ENCODE peak calls at places on chromosome 10, in nine cellular contexts. M, E, L, O, G, W, J, H and C are unnamed samples.

GRCh38 chr10:6665847-6666246 is 85.8 kb upstream of the PRKCQ start:
- DNase-seq in M (no peak), E (no peak), L (no peak), O (no peak), G (peak), W (no peak), J (peak), H (no peak), C (no peak)

GRCh38 chr10:48811917-48812316 is 127.2 kb downstream of the WDFY4 start:
- DNase-seq in M (no peak), E (no peak), L (no peak), O (no peak), G (no peak), W (no peak), J (no peak), H (no peak), C (no peak)

GRCh38 chr10:124536496-124537050 is 75.0 kb downstream of the LHPP start:
- DNase-seq in M (peak), E (peak), L (no peak), O (no peak), G (no peak), W (no peak), J (peak), H (no peak), C (no peak)

GRCh38 chr10:71784679-71785272 is 11.5 kb upstream of the VSIR start:
- DNase-seq in M (no peak), E (no peak), L (no peak), O (no peak), G (no peak), W (no peak), J (no peak), H (no peak), C (no peak)

GRCh38 chr10:65620404-65621048 is 1305.3 kb upstream of the LRRTM3 start:
- DNase-seq in M (no peak), E (no peak), L (no peak), O (no peak), G (no peak), W (no peak), J (no peak), H (no peak), C (no peak)

GRCh38 chr10:96377816-96378294 is 19.1 kb upstream of the OPALIN start:
- DNase-seq in M (peak), E (no peak), L (peak), O (no peak), G (no peak), W (no peak), J (peak), H (no peak), C (peak)

GRCh38 chr10:99854860-99855259 is 72.4 kb downstream of the ABCC2 start:
- DNase-seq in M (peak), E (no peak), L (no peak), O (no peak), G (no peak), W (no peak), J (peak), H (peak), C (peak)

GRCh38 chr10:27241640-27242472 is 1.3 kb upstream of the ACBD5 start:
- DNase-seq in M (peak), E (peak), L (peak), O (peak), G (peak), W (peak), J (peak), H (peak), C (peak)

GRCh38 chr10:78332013-78332412 is 298.4 kb downstream of the RPS24 start:
- DNase-seq in M (no peak), E (no peak), L (no peak), O (peak), G (no peak), W (no peak), J (no peak), H (no peak), C (no peak)

GRCh38 chr10:12890958-12891357 is 110.6 kb downstream of the CCDC3 start:
- DNase-seq in M (no peak), E (no peak), L (peak), O (no peak), G (no peak), W (no peak), J (no peak), H (no peak), C (no peak)

GRCh38 chr10:118332948-118333710 is 9.0 kb downstream of the FAM204A start:
- DNase-seq in M (no peak), E (no peak), L (no peak), O (no peak), G (no peak), W (no peak), J (no peak), H (no peak), C (no peak)

GRCh38 chr10:53430127-53430891 is 657.7 kb upstream of the MBL2 start:
- DNase-seq in M (no peak), E (no peak), L (no peak), O (no peak), G (no peak), W (no peak), J (no peak), H (no peak), C (no peak)

GRCh38 chr10:127117125-127117524 is 79.3 kb downstream of the INSYN2A start:
- DNase-seq in M (peak), E (no peak), L (peak), O (peak), G (peak), W (peak), J (peak), H (no peak), C (peak)

GRCh38 chr10:7503190-7503589 is 92.4 kb upstream of the SFMBT2 start:
- DNase-seq in M (no peak), E (no peak), L (no peak), O (no peak), G (no peak), W (no peak), J (no peak), H (no peak), C (no peak)

GRCh38 chr10:69715156-69715898 is 85.3 kb downstream of the FAM241B start:
- DNase-seq in M (no peak), E (no peak), L (no peak), O (no peak), G (no peak), W (no peak), J (no peak), H (no peak), C (peak)

GRCh38 chr10:8129438-8129837 is 75.0 kb downstream of the GATA3 start:
- DNase-seq in M (no peak), E (no peak), L (no peak), O (no peak), G (no peak), W (no peak), J (no peak), H (no peak), C (no peak)

GRCh38 chr10:78777466-78778256 is 291.1 kb upstream of the ZMIZ1 start:
- DNase-seq in M (no peak), E (no peak), L (peak), O (no peak), G (no peak), W (no peak), J (no peak), H (peak), C (peak)

GRCh38 chr10:121598261-121599249 is at the start of gene FGFR2:
- DNase-seq in M (peak), E (peak), L (peak), O (peak), G (no peak), W (peak), J (no peak), H (peak), C (peak)

GRCh38 chr10:5659702-5660528 is 6.5 kb downstream of the ASB13 start:
- DNase-seq in M (no peak), E (peak), L (peak), O (peak), G (no peak), W (peak), J (peak), H (no peak), C (peak)

GRCh38 chr10:1010703-1011102 is 15.0 kb downstream of the IDI2 start:
- DNase-seq in M (no peak), E (no peak), L (peak), O (no peak), G (no peak), W (no peak), J (no peak), H (no peak), C (no peak)

GRCh38 chr10:96832721-96833219 is 672 bp downstream of the LCOR start:
- DNase-seq in M (no peak), E (peak), L (peak), O (peak), G (peak), W (peak), J (peak), H (peak), C (peak)

GRCh38 chr10:86798030-86798429 is 41.6 kb downstream of the BMPR1A start:
- DNase-seq in M (no peak), E (no peak), L (no peak), O (no peak), G (no peak), W (no peak), J (no peak), H (no peak), C (peak)

GRCh38 chr10:62116896-62117295 is 151.7 kb downstream of the RTKN2 start:
- DNase-seq in M (no peak), E (no peak), L (no peak), O (no peak), G (no peak), W (no peak), J (no peak), H (no peak), C (no peak)

GRCh38 chr10:5545011-5545410 is 20.2 kb downstream of the CALML3 start:
- DNase-seq in M (no peak), E (peak), L (no peak), O (peak), G (no peak), W (peak), J (no peak), H (no peak), C (no peak)

GRCh38 chr10:124627851-124628675 is 116.1 kb downstream of the FAM53B start:
- DNase-seq in M (no peak), E (no peak), L (no peak), O (no peak), G (no peak), W (no peak), J (no peak), H (no peak), C (no peak)

GRCh38 chr10:44968101-44968886 is 8.7 kb downstream of the RASSF4 start:
- DNase-seq in M (no peak), E (no peak), L (no peak), O (peak), G (no peak), W (peak), J (peak), H (no peak), C (no peak)

GRCh38 chr10:115968236-115968635 is 304.8 kb downstream of the GFRA1 start:
- DNase-seq in M (no peak), E (no peak), L (no peak), O (no peak), G (no peak), W (no peak), J (no peak), H (no peak), C (no peak)
- TF ChIP-seq CTCF in M (no peak), E (no peak), L (peak), O (no peak), G (no peak), W (no peak), J (no peak), H (no peak), C (no peak)

GRCh38 chr10:46283217-46283944 is 3.4 kb upstream of the ANTXRL start:
- DNase-seq in M (no peak), E (no peak), L (peak), O (no peak), G (no peak), W (no peak), J (peak), H (no peak), C (no peak)
- H3K4me3 ChIP-seq in M (peak), E (peak), L (peak), O (no peak), G (peak), W (peak), J (peak), H (peak), C (no peak)

GRCh38 chr10:15210521-15210920 is 42.0 kb upstream of the NMT2 start:
- DNase-seq in M (no peak), E (no peak), L (no peak), O (no peak), G (no peak), W (no peak), J (no peak), H (no peak), C (no peak)

GRCh38 chr10:15213461-15213861 is 45.0 kb upstream of the NMT2 start:
- DNase-seq in M (no peak), E (no peak), L (no peak), O (no peak), G (no peak), W (no peak), J (no peak), H (peak), C (no peak)

GRCh38 chr10:15211464-15211979 is 43.0 kb upstream of the NMT2 start:
- DNase-seq in M (no peak), E (no peak), L (no peak), O (no peak), G (no peak), W (no peak), J (no peak), H (no peak), C (peak)

GRCh38 chr10:15208221-15208620 is 39.7 kb upstream of the NMT2 start:
- DNase-seq in M (no peak), E (no peak), L (no peak), O (no peak), G (no peak), W (no peak), J (no peak), H (no peak), C (no peak)

DNA sequence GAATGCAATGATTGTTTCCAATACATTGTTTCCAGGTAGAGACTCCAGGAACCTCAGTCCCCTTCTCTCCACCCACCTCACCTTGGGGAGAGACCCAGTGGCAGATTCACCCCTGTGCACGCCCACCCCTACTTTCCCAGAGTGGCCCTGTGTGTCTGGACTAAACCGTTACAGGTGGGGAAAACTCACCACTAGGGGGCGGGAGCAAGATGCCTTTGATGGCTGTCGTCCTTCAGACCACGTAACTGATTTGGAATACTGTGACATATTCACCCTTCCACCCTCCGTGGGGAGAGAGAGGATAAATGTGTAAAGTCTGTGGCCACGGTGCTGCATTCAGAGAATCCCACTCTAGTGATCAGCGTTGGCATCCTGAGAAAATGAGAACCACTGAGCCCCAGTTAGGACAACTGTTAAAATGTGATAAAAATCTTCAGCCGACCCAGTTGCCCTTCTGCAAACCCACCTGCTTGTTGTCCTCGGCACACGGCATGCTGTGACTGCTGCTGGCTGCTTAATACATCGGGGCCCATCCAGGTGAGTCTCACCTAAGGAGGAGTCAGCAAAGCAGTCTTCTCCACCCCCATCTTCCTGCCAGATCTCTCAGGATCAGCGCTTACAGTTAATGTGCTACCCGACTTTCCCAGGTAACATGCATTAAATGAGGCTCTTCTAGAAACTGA is 41.5 kb upstream of the NMT2 start:
- DNase-seq in M (peak), E (no peak), L (peak), O (peak), G (peak), W (peak), J (peak), H (peak), C (peak)
- TF ChIP-seq CTCF in M (peak), E (peak), L (peak), O (peak), G (peak), W (peak), J (peak), H (peak), C (peak)

DNA sequence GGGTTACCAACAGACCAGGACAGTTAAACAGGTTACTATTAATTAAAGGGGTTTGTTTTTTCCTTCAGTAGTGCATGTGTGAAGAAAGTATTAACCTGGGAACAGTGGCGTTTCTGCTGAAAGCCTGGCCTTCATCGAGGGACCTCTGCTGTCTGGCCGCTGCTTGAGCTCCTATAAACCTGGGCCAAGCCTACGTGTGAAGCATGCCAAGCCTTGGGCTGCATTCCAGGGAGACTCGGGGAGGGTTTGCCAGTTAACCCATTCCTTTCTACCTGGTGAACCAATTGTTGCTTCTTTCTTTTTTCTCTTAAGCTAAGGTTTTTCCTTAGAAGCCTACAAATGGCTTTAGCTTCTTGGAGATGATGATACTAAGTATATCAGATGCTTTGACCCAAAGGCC is 23.6 kb downstream of the PFKP start:
- DNase-seq in M (peak), E (no peak), L (peak), O (peak), G (no peak), W (no peak), J (no peak), H (no peak), C (peak)
- H3K4me3 ChIP-seq in M (no peak), E (no peak), L (no peak), O (no peak), G (no peak), W (no peak), J (no peak), H (no peak), C (no peak)